ENCODE peak calls at places on chromosomes 6 and 20, in seven cellular contexts. P is RCC 7860; Z is T follicular helper cell; E is foreskin fibroblast; D is stimulated activated CD8-positive, alpha-beta memory T cell treated with anti-CD3 and anti-CD28 coated beads, Interleukin-4, amount 100 ng/mL, for 24 hours; N is GM03348; K is epithelial cell of proximal tubule. O is an unnamed sample.
A peak's percentile ranks its signal among the peaks of the same experiment; 100 is the strongest.

GRCh38 chr6:26197736-26198625 is 110.8 kb downstream of the HFE start:
- DNase-seq in D (no peak), P (peak; percentile 54), K (no peak), E (peak; percentile 56), N (no peak), Z (no peak), O (peak; percentile 92)

GRCh38 chr6:1950631-1951030 is 294.8 kb downstream of the GMDS start:
- DNase-seq in K (no peak), P (no peak), N (no peak), E (no peak), Z (no peak), D (no peak), O (no peak)

GRCh38 chr20:4112490-4113420 is 97.4 kb upstream of the RNF24 start:
- DNase-seq in P (no peak), K (no peak), N (no peak), E (peak; percentile 70), Z (no peak), D (no peak), O (peak; percentile 75)

GRCh38 chr6:125310994-125311649 is 9.4 kb upstream of the HDDC2 start:
- DNase-seq in P (peak; percentile 45), K (no peak), Z (no peak), N (peak; percentile 67), D (no peak), E (peak; percentile 76), O (peak; percentile 83)

GRCh38 chr20:59955131-59955796 is 3.0 kb upstream of the CDH26 start:
- DNase-seq in K (no peak), E (peak; percentile 42), Z (no peak), D (no peak), N (peak; percentile 24), P (peak; percentile 20), O (peak; percentile 64)

GRCh38 chr20:43901296-43901695 is 13.4 kb upstream of the TOX2 start:
- DNase-seq in E (no peak), P (no peak), K (no peak), D (no peak), Z (no peak), N (no peak), O (peak; percentile 19)

GRCh38 chr6:170279977-170280688 is 10.7 kb downstream of the DLL1 start:
- DNase-seq in P (no peak), E (peak; percentile 46), D (no peak), N (peak; percentile 84), K (no peak), Z (peak; percentile 34), O (no peak)

GRCh38 chr6:56695702-56696101 is 53.0 kb upstream of the DST start:
- DNase-seq in K (no peak), E (no peak), P (no peak), N (no peak), D (no peak), Z (no peak), O (peak; percentile 38)

GRCh38 chr6:52176550-52176949 is 9.6 kb upstream of the IL17A start:
- DNase-seq in N (no peak), D (no peak), P (no peak), Z (no peak), E (no peak), K (no peak), O (no peak)